ENCODE peak calls at places on chromosomes 1 and 21, in four cellular contexts. J is endothelial cell, S is fibroblast of villous mesenchyme, Z is GM20000. W is an unnamed sample.
A peak's percentile ranks its signal among the peaks of the same experiment; 100 is the strongest.

GRCh38 chr1:9269721-9270120 is 23.0 kb upstream of the SPSB1 start:
- DNase-seq in Z (no peak), J (no peak), S (no peak), W (no peak)

GRCh38 chr1:183291802-183292515 is 105.9 kb downstream of the LAMC2 start:
- DNase-seq in J (no peak), S (no peak), Z (no peak), W (peak; percentile 25)

GRCh38 chr1:19412654-19413053 is 72.7 kb downstream of the CAPZB start:
- DNase-seq in S (no peak), Z (no peak), J (no peak), W (no peak)

GRCh38 chr1:111864862-111865261 is 109.2 kb downstream of the DDX20 start:
- DNase-seq in J (peak; percentile 50), S (no peak), Z (peak; percentile 13), W (peak; percentile 31)

GRCh38 chr1:225767591-225768540 is 9.8 kb upstream of the SRP9 start:
- DNase-seq in S (peak; percentile 87), Z (no peak), J (no peak), W (peak; percentile 18)

GRCh38 chr1:79322511-79323027 is 316.0 kb upstream of the ADGRL4 start:
- DNase-seq in J (no peak), S (peak; percentile 22), Z (no peak), W (no peak)

GRCh38 chr1:89865498-89866385 is 44.9 kb downstream of the LRRC8D start:
- DNase-seq in Z (no peak), S (peak; percentile 89), J (no peak), W (no peak)

GRCh38 chr1:175801979-175802378 is 58.6 kb upstream of the TNR start:
- DNase-seq in S (no peak), J (no peak), Z (no peak), W (no peak)

GRCh38 chr1:106613106-106613505 is 443.4 kb upstream of the PRMT6 start:
- DNase-seq in J (no peak), Z (no peak), S (no peak), W (no peak)

GRCh38 chr1:238690415-238690814 is 696.0 kb upstream of the CHRM3 start:
- DNase-seq in Z (no peak), J (no peak), S (peak; percentile 12), W (no peak)

GRCh38 chr1:14894811-14895524 is 258.6 kb upstream of the TMEM51 start:
- DNase-seq in S (no peak), J (no peak), Z (no peak), W (no peak)

GRCh38 chr1:15212216-15212988 is 34.6 kb upstream of the FHAD1 start:
- DNase-seq in J (no peak), Z (no peak), S (no peak), W (no peak)

GRCh38 chr21:36097427-36098230 is 27.8 kb downstream of the CBR1 start:
- DNase-seq in Z (peak; percentile 34), S (peak; percentile 13), J (no peak), W (no peak)

GRCh38 chr1:32873484-32873883 is 2.8 kb upstream of the FNDC5 start:
- DNase-seq in J (no peak), S (no peak), Z (no peak), W (no peak)

GRCh38 chr1:231642600-231643332 is 16.2 kb downstream of the DISC1 start:
- DNase-seq in J (no peak), S (no peak), Z (no peak), W (no peak)
- TF ChIP-seq CTCF in J (no peak), S (no peak), Z (no peak), W (no peak)

DNA sequence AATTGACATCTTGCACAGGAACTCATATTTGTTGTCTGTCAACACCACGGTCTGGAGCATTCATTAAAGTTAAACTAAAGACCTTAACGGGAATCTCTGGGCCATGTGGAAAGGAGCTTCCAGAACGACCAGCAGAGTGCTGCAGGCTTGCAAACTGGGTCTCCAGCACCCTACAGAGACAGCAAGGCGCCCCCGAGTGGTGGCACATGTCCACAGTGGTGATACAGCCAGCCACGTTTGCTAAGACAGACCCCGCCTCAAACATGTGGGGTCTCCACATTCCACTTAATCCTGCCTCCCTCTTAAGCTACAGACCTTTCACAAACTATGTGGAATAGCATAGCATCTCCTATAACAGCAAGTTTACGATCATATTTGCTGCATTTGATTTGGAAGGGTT is 96.5 kb upstream of the BACE2 start:
- DNase-seq in Z (no peak), J (peak; percentile 21), S (no peak), W (peak; percentile 46)
- TF ChIP-seq CTCF in Z (no peak), J (no peak), S (no peak), W (no peak)

DNA sequence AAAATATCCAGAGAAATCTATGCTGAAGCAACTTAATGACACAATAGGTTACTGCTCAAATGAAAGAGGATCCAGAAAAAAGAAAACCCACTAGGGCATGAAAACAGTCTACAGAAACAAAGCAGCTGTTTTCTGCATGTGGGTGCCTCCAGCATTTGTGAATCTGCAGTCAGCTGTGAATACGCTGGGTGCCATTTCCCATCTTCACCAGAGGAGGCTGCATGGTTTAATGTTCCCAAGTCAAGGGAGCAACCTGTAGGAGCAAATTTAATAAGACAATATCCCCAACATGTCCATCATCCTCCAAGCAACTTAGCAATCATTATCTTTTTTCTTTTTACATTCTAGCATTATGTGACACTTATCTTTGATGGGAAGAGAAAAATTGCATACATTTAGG is 396.6 kb downstream of the BRINP2 start:
- DNase-seq in S (peak; percentile 6), J (peak; percentile 16), Z (no peak), W (peak; percentile 4)
- TF ChIP-seq CTCF in S (peak; percentile 30), J (peak; percentile 51), Z (no peak), W (no peak)

GRCh38 chr1:21468597-21468996 is 28.7 kb downstream of the NBPF3 start:
- DNase-seq in J (peak; percentile 52), S (peak; percentile 76), Z (no peak), W (peak; percentile 35)
- TF ChIP-seq CTCF in J (peak; percentile 56), S (peak; percentile 66), Z (peak; percentile 43), W (peak; percentile 29)